ENCODE peak calls at places on chromosomes 7 and 10, in four cellular contexts. One of them, this sample, is unnamed.

GRCh38 chr7:135320277-135320676 is 86.6 kb downstream of the STRA8 start:
- DNase-seq in K562: no peak
- DNase-seq in GM12891: no peak
- DNase-seq in GM12878: no peak
- DNase-seq in this sample: no peak

GRCh38 chr10:18658992-18659783 is at the start of gene ARL5B:
- DNase-seq in K562: peak
- DNase-seq in GM12891: peak
- DNase-seq in GM12878: peak
- DNase-seq in this sample: peak

GRCh38 chr10:30862486-30862885 is 169.2 kb downstream of the ZNF438 start:
- DNase-seq in K562: no peak
- DNase-seq in GM12891: no peak
- DNase-seq in GM12878: no peak
- DNase-seq in this sample: peak

GRCh38 chr7:48139461-48139860 is 31.8 kb upstream of the ABCA13 start:
- DNase-seq in K562: no peak
- DNase-seq in GM12891: no peak
- DNase-seq in GM12878: no peak
- DNase-seq in this sample: no peak

GRCh38 chr7:25804154-25804553 is 347.8 kb upstream of the NFE2L3 start:
- DNase-seq in K562: no peak
- DNase-seq in GM12891: no peak
- DNase-seq in GM12878: no peak
- DNase-seq in this sample: no peak

GRCh38 chr7:3075441-3075840 is 31.8 kb upstream of the CARD11 start:
- DNase-seq in K562: no peak
- DNase-seq in GM12891: no peak
- DNase-seq in GM12878: no peak
- DNase-seq in this sample: no peak

GRCh38 chr10:43371418-43371817 is at the start of gene FXYD4:
- DNase-seq in K562: peak
- DNase-seq in GM12891: no peak
- DNase-seq in GM12878: no peak
- DNase-seq in this sample: no peak

GRCh38 chr10:97575101-97575668 is 2.6 kb downstream of the ANKRD2 start:
- DNase-seq in K562: no peak
- DNase-seq in GM12891: no peak
- DNase-seq in GM12878: no peak
- DNase-seq in this sample: no peak

GRCh38 chr10:15879058-15879457 is 18.8 kb upstream of the MINDY3 start:
- DNase-seq in K562: peak
- DNase-seq in GM12891: no peak
- DNase-seq in GM12878: no peak
- DNase-seq in this sample: no peak

GRCh38 chr7:87075671-87076404 is 16.4 kb upstream of the ELAPOR2 start:
- DNase-seq in K562: no peak
- DNase-seq in GM12891: no peak
- DNase-seq in GM12878: no peak
- DNase-seq in this sample: no peak

GRCh38 chr10:103580422-103580821 is 86.9 kb downstream of the NEURL1 start:
- DNase-seq in K562: no peak
- DNase-seq in GM12891: no peak
- DNase-seq in GM12878: no peak
- DNase-seq in this sample: no peak

GRCh38 chr10:121607310-121608055 is 9.2 kb upstream of the FGFR2 start:
- DNase-seq in K562: no peak
- DNase-seq in GM12891: no peak
- DNase-seq in GM12878: no peak
- DNase-seq in this sample: no peak

GRCh38 chr7:38335490-38336135 is 62.2 kb upstream of the TARP start:
- DNase-seq in K562: peak
- DNase-seq in GM12891: peak
- DNase-seq in GM12878: peak
- DNase-seq in this sample: peak

GRCh38 chr10:78511324-78512204 is 477.9 kb downstream of the RPS24 start:
- DNase-seq in K562: no peak
- DNase-seq in GM12891: no peak
- DNase-seq in GM12878: no peak
- DNase-seq in this sample: no peak

GRCh38 chr10:26879744-26880143 is 19.0 kb upstream of the ABI1 start:
- DNase-seq in K562: no peak
- DNase-seq in GM12891: no peak
- DNase-seq in GM12878: no peak
- DNase-seq in this sample: no peak

GRCh38 chr10:112631501-112632410 is 184.7 kb downstream of the VTI1A start:
- DNase-seq in K562: no peak
- DNase-seq in GM12891: no peak
- DNase-seq in GM12878: no peak
- DNase-seq in this sample: no peak

GRCh38 chr10:69650589-69651261 is 20.7 kb downstream of the FAM241B start:
- DNase-seq in K562: no peak
- DNase-seq in GM12891: no peak
- DNase-seq in GM12878: no peak
- DNase-seq in this sample: no peak

GRCh38 chr7:156768698-156769472 is 124.1 kb downstream of the LMBR1 start:
- DNase-seq in K562: no peak
- DNase-seq in GM12891: no peak
- DNase-seq in GM12878: no peak
- DNase-seq in this sample: peak

GRCh38 chr10:22630229-22631174 is 83.9 kb downstream of the PIP4K2A start:
- DNase-seq in K562: peak
- DNase-seq in GM12891: peak
- DNase-seq in GM12878: peak
- DNase-seq in this sample: peak

GRCh38 chr7:85065888-85066485 is 120.9 kb downstream of the SEMA3D start:
- DNase-seq in K562: no peak
- DNase-seq in GM12891: no peak
- DNase-seq in GM12878: no peak
- DNase-seq in this sample: no peak

GRCh38 chr7:95772771-95773581 is 622 bp downstream of the DYNC1I1 start:
- DNase-seq in K562: no peak
- DNase-seq in GM12891: no peak
- DNase-seq in GM12878: no peak
- DNase-seq in this sample: no peak

GRCh38 chr10:6494934-6495592 is 85.0 kb downstream of the PRKCQ start:
- DNase-seq in K562: no peak
- DNase-seq in GM12891: no peak
- DNase-seq in GM12878: no peak
- DNase-seq in this sample: no peak

GRCh38 chr10:24237801-24238390 is 29.0 kb downstream of the KIAA1217 start:
- DNase-seq in K562: no peak
- DNase-seq in GM12891: no peak
- DNase-seq in GM12878: no peak
- DNase-seq in this sample: no peak

GRCh38 chr10:60666221-60666620 is 112.1 kb upstream of the CDK1 start:
- DNase-seq in K562: no peak
- DNase-seq in GM12891: no peak
- DNase-seq in GM12878: no peak
- DNase-seq in this sample: peak

GRCh38 chr7:1569016-1569415 is 816 bp downstream of the PSMG3 start:
- DNase-seq in K562: peak
- DNase-seq in GM12891: no peak
- DNase-seq in GM12878: no peak
- DNase-seq in this sample: peak

GRCh38 chr10:124407451-124407850 is 11.3 kb downstream of the OAT start:
- DNase-seq in K562: no peak
- DNase-seq in GM12891: no peak
- DNase-seq in GM12878: no peak
- DNase-seq in this sample: no peak

GRCh38 chr7:69847921-69848612 is 249.8 kb downstream of the AUTS2 start:
- DNase-seq in K562: no peak
- DNase-seq in GM12891: no peak
- DNase-seq in GM12878: no peak
- DNase-seq in this sample: no peak

GRCh38 chr10:123645016-123645415 is 21.1 kb upstream of the GPR26 start:
- DNase-seq in K562: no peak
- DNase-seq in GM12891: no peak
- DNase-seq in GM12878: no peak
- DNase-seq in this sample: no peak

GRCh38 chr7:146764458-146764857 is 647.9 kb downstream of the CNTNAP2 start:
- DNase-seq in K562: no peak
- DNase-seq in GM12891: no peak
- DNase-seq in GM12878: no peak
- DNase-seq in this sample: no peak

GRCh38 chr7:148230883-148231282 is 359.7 kb upstream of the C7orf33 start:
- DNase-seq in K562: no peak
- DNase-seq in GM12891: no peak
- DNase-seq in GM12878: no peak
- DNase-seq in this sample: no peak

GRCh38 chr7:6227294-6227846 is 45.1 kb downstream of the CYTH3 start:
- DNase-seq in K562: no peak
- DNase-seq in GM12891: no peak
- DNase-seq in GM12878: no peak
- DNase-seq in this sample: no peak

GRCh38 chr10:54577682-54578081 is 223.3 kb downstream of the PCDH15 start:
- DNase-seq in K562: no peak
- DNase-seq in GM12891: no peak
- DNase-seq in GM12878: no peak
- DNase-seq in this sample: no peak

GRCh38 chr7:143288836-143289235 is 685 bp downstream of the CASP2 start:
- DNase-seq in K562: no peak
- DNase-seq in GM12891: no peak
- DNase-seq in GM12878: no peak
- DNase-seq in this sample: peak

GRCh38 chr10:17453035-17453376 is 1.4 kb downstream of the ST8SIA6 start:
- DNase-seq in K562: no peak
- DNase-seq in GM12891: no peak
- DNase-seq in GM12878: no peak
- DNase-seq in this sample: no peak

GRCh38 chr7:95126053-95126709 is 198.2 kb downstream of the PON1 start:
- DNase-seq in K562: no peak
- DNase-seq in GM12891: no peak
- DNase-seq in GM12878: no peak
- DNase-seq in this sample: no peak

GRCh38 chr7:159027091-159027802 is 117.4 kb downstream of the VIPR2 start:
- DNase-seq in K562: no peak
- DNase-seq in GM12891: no peak
- DNase-seq in GM12878: no peak
- DNase-seq in this sample: no peak

DNA sequence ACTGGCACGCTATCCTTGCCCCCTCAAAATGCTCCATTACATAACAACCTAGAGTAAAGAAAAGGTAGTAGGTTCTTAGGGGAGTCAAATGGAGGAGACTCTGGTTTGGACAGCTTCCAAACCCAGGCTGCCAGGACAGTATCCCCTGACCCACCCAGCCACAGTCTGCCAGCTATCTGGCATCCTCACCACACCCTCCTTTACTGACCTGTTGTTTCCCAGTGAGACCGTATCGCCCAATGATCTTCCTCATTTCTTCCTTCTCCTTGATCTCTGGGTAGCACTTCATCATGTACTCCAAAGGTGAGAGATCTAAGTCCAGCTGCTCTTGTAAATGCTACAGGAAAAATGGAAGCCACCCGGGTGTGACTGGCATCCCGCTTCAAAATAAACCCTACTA is 5.1 kb upstream of the H2BK1 start:
- DNase-seq in K562: no peak
- DNase-seq in GM12891: no peak
- DNase-seq in GM12878: no peak
- DNase-seq in this sample: no peak
- TF ChIP-seq SPI1 in K562: no peak
- TF ChIP-seq SPI1 in GM12891: no peak
- TF ChIP-seq SPI1 in GM12878: no peak
- TF ChIP-seq SPI1 in this sample: no peak

GRCh38 chr10:93657757-93658156 is 44.6 kb downstream of the FRA10AC1 start:
- DNase-seq in K562: no peak
- DNase-seq in GM12891: no peak
- DNase-seq in GM12878: no peak
- DNase-seq in this sample: no peak

GRCh38 chr10:93654201-93654600 is 41.9 kb downstream of the PDE6C start:
- DNase-seq in K562: no peak
- DNase-seq in GM12891: no peak
- DNase-seq in GM12878: no peak
- DNase-seq in this sample: no peak

GRCh38 chr10:93656155-93656554 is 43.8 kb downstream of the PDE6C start:
- DNase-seq in K562: no peak
- DNase-seq in GM12891: no peak
- DNase-seq in GM12878: no peak
- DNase-seq in this sample: no peak

GRCh38 chr10:93652857-93653256 is 40.5 kb downstream of the PDE6C start:
- DNase-seq in K562: no peak
- DNase-seq in GM12891: no peak
- DNase-seq in GM12878: no peak
- DNase-seq in this sample: no peak
- TF ChIP-seq SPI1 in K562: no peak
- TF ChIP-seq SPI1 in GM12891: no peak
- TF ChIP-seq SPI1 in GM12878: no peak
- TF ChIP-seq SPI1 in this sample: no peak

GRCh38 chr7:78223598-78223997 is 425.0 kb downstream of the PHTF2 start:
- DNase-seq in K562: no peak
- DNase-seq in GM12891: no peak
- DNase-seq in GM12878: no peak
- DNase-seq in this sample: no peak

GRCh38 chr7:78221961-78222751 is 423.6 kb downstream of the PHTF2 start:
- DNase-seq in K562: no peak
- DNase-seq in GM12891: no peak
- DNase-seq in GM12878: no peak
- DNase-seq in this sample: no peak

GRCh38 chr7:78226059-78226658 is 427.6 kb downstream of the PHTF2 start:
- DNase-seq in K562: peak
- DNase-seq in GM12891: no peak
- DNase-seq in GM12878: no peak
- DNase-seq in this sample: peak

GRCh38 chr7:78225534-78225933 is 427.0 kb downstream of the PHTF2 start:
- DNase-seq in K562: no peak
- DNase-seq in GM12891: no peak
- DNase-seq in GM12878: no peak
- DNase-seq in this sample: no peak

GRCh38 chr7:78224923-78225322 is 426.4 kb downstream of the PHTF2 start:
- DNase-seq in K562: no peak
- DNase-seq in GM12891: no peak
- DNase-seq in GM12878: no peak
- DNase-seq in this sample: no peak
- TF ChIP-seq SPI1 in K562: no peak
- TF ChIP-seq SPI1 in GM12891: no peak
- TF ChIP-seq SPI1 in GM12878: no peak
- TF ChIP-seq SPI1 in this sample: no peak

DNA sequence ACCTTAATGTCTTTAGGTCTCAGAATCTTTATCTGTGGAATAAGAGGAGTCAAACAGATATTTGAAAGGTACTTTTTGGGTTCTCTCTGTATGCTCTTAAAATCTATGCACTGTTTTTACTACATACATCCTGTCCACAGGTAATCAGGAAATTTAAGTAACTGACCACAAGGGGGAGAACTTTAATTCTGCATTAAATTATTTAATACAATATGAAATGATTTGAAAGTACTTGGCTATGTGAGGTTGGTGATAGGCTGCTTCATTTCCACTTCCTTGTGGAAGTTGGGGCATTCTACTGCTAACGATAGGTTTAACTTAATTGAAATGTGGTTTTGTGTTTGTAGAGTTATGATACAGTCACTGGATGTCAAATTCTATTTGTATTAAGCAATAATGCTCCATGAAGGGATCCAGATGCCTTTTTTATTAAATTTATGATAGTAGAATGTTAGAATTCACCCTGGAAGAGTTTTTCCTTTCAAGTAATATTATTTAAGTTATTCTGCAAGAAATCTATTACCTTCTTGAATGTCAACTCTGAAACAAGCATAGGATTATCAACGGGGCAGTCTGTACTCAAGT is 6.0 kb downstream of the TEX47 start:
- DNase-seq in K562: no peak
- DNase-seq in GM12891: no peak
- DNase-seq in GM12878: no peak
- DNase-seq in this sample: no peak
- TF ChIP-seq SPI1 in K562: no peak
- TF ChIP-seq SPI1 in GM12891: no peak
- TF ChIP-seq SPI1 in GM12878: no peak
- TF ChIP-seq SPI1 in this sample: no peak

This sample was measured in HL-60.